ENCODE peak calls at places on chromosome X, in six cellular contexts. J is lung, U is testis, I is GM20000, T is fibroblast of pulmonary artery, A is fibroblast of mammary gland. N is an unnamed sample.

GRCh38 chrX:75151828-75152592 is 4.1 kb downstream of the ABCB7 start:
- DNase-seq in I (no peak), A (peak; percentile 12), U (no peak), J (no peak), T (peak; percentile 29), N (no peak)

GRCh38 chrX:132022115-132022862 is 813 bp upstream of the STK26 start:
- DNase-seq in U (no peak), I (no peak), A (no peak), T (no peak), J (no peak), N (no peak)

GRCh38 chrX:64570204-64570603 is 175.0 kb upstream of the MTMR8 start:
- DNase-seq in A (no peak), T (no peak), U (no peak), I (no peak), J (no peak), N (no peak)

GRCh38 chrX:21479695-21480280 is 105.6 kb downstream of the CNKSR2 start:
- DNase-seq in J (no peak), T (peak; percentile 74), U (no peak), I (peak; percentile 2), A (peak; percentile 67), N (peak; percentile 27)

GRCh38 chrX:56978172-56978571 is 17.2 kb downstream of the SPIN3 start:
- DNase-seq in T (peak; percentile 59), U (peak; percentile 14), I (peak; percentile 33), J (peak; percentile 30), A (peak; percentile 57), N (peak; percentile 39)

GRCh38 chrX:118221257-118221656 is 104.6 kb upstream of the KLHL13 start:
- DNase-seq in J (no peak), A (no peak), U (no peak), I (no peak), T (no peak), N (no peak)

GRCh38 chrX:103533428-103534216 is 14.3 kb upstream of the RAB40A start:
- DNase-seq in J (peak; percentile 65), I (peak; percentile 13), T (peak; percentile 83), U (peak; percentile 93), A (peak; percentile 76), N (peak; percentile 17)

GRCh38 chrX:7146703-7147430 is 645 bp upstream of the STS start:
- DNase-seq in I (peak; percentile 14), J (peak; percentile 51), A (peak; percentile 38), T (no peak), U (no peak), N (peak; percentile 26)

GRCh38 chrX:82589410-82589809 is 918.7 kb upstream of the POU3F4 start:
- DNase-seq in A (peak; percentile 8), U (no peak), T (no peak), I (no peak), J (no peak), N (no peak)

GRCh38 chrX:1248381-1249061 is 20.1 kb upstream of the CSF2RA start:
- DNase-seq in U (peak; percentile 46), I (peak; percentile 49), T (no peak), A (no peak), J (no peak), N (peak; percentile 54)

GRCh38 chrX:101164766-101165590 is 54.6 kb upstream of the DRP2 start:
- DNase-seq in T (peak; percentile 31), I (no peak), U (no peak), A (peak; percentile 86), J (no peak), N (no peak)

GRCh38 chrX:45755719-45756118 is 555.0 kb upstream of the DIPK2B start:
- DNase-seq in U (no peak), T (no peak), A (no peak), J (no peak), I (no peak), N (no peak)
- TF ChIP-seq CTCF in U (no peak), T (no peak), A (no peak), J (no peak), I (no peak), N (no peak)

GRCh38 chrX:5748751-5749150 is 479.9 kb downstream of the NLGN4X start:
- DNase-seq in A (no peak), I (no peak), J (no peak), U (no peak), T (no peak), N (no peak)

GRCh38 chrX:5753291-5753690 is 475.4 kb downstream of the NLGN4X start:
- DNase-seq in J (no peak), U (no peak), I (no peak), A (no peak), T (no peak), N (no peak)

DNA sequence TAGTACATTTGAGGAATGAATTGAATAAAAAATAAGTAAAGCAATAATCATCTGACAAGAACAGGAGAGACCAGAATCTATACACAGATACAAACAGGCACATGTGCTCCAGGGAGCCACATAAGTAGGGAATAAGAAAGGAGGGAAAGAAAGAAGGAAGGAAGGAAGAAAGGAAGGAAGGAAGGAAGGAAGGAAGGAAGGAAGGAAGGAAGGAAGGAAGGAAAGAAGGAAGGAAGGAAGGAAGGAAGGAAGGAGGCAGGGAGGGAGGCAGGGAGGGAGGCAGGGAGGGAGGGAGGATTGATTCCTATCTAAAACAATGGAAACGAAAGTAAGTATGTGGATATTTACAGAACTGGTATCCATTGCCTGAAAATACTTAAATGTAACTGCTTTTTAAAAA is 475.8 kb downstream of the NLGN4X start:
- DNase-seq in U (no peak), I (no peak), A (no peak), J (no peak), T (no peak), N (no peak)
- TF ChIP-seq CTCF in U (no peak), I (no peak), A (no peak), J (no peak), T (no peak), N (no peak)

DNA sequence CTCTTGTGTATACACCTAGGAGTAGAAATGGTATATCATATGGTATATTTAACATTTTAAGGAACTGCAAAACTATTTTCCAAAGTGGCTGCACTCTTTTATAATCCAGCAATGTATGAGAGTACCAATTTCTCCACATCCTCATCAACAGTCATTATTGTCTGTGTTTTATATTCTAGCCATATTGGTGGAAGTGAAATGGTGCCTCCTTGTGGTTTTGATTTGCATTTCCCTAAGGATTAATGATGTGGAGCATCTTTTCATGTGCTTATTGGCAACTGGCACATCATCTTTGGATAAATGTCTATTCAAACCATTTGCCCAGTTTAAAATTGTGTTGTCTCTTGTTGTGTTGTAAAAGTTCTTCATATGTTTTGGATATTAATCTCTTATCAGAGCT is 9.6 kb downstream of the BMP15 start:
- DNase-seq in I (no peak), T (peak; percentile 41), A (peak; percentile 24), U (no peak), J (no peak), N (no peak)
- TF ChIP-seq CTCF in I (no peak), T (peak; percentile 48), A (peak; percentile 44), U (peak; percentile 18), J (no peak), N (no peak)

GRCh38 chrX:110418220-110418856 is 59.7 kb downstream of the RTL9 start:
- DNase-seq in A (peak; percentile 81), T (peak; percentile 76), I (no peak), U (peak; percentile 45), J (peak; percentile 57), N (no peak)
- TF ChIP-seq CTCF in A (peak; percentile 62), T (peak; percentile 56), I (peak; percentile 3), U (peak; percentile 44), J (no peak), N (no peak)

GRCh38 chrX:134426285-134426684 is 33.7 kb upstream of the HPRT1 start:
- DNase-seq in J (no peak), I (no peak), A (no peak), T (no peak), U (no peak), N (no peak)

GRCh38 chrX:134418317-134419113 is 41.5 kb upstream of the HPRT1 start:
- DNase-seq in U (peak; percentile 22), T (peak; percentile 13), J (no peak), A (no peak), I (no peak), N (no peak)

GRCh38 chrX:134419784-134420183 is 40.2 kb upstream of the HPRT1 start:
- DNase-seq in I (no peak), U (no peak), J (no peak), T (no peak), A (no peak), N (no peak)

DNA sequence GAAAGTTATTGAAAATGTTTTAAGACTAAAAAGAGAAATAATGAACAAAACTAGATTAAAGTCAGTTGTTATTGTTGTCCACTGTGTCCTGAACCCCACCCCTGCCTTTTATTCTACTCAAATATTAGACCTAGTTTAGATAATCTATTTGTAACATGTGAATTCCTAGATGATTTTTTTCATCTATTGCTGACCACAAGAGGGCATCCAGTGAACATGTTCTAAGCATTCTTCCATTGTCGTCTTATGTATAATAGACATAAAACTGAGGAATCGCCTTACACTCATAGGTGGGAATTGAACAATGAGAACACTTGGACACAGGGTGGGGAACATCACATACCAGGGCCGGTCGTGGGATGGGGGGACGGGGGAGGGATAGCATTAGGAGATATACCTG is 36.4 kb upstream of the HPRT1 start:
- DNase-seq in J (no peak), A (peak; percentile 50), T (peak; percentile 49), I (no peak), U (no peak), N (no peak)
- TF ChIP-seq CTCF in J (no peak), A (peak; percentile 49), T (peak; percentile 37), I (no peak), U (peak; percentile 7), N (no peak)

GRCh38 chrX:30308263-30309138 is 689 bp downstream of the NR0B1 start:
- DNase-seq in J (no peak), U (peak; percentile 33), I (peak; percentile 11), T (peak; percentile 7), A (peak; percentile 15), N (peak; percentile 7)
- TF ChIP-seq CTCF in J (no peak), U (no peak), I (no peak), T (peak; percentile 11), A (no peak), N (no peak)

GRCh38 chrX:152912641-152913040 is 14.8 kb downstream of the ZNF185 start:
- DNase-seq in J (no peak), I (no peak), U (no peak), T (no peak), A (no peak), N (no peak)
- TF ChIP-seq CTCF in J (no peak), I (no peak), U (no peak), T (no peak), A (no peak), N (no peak)

DNA sequence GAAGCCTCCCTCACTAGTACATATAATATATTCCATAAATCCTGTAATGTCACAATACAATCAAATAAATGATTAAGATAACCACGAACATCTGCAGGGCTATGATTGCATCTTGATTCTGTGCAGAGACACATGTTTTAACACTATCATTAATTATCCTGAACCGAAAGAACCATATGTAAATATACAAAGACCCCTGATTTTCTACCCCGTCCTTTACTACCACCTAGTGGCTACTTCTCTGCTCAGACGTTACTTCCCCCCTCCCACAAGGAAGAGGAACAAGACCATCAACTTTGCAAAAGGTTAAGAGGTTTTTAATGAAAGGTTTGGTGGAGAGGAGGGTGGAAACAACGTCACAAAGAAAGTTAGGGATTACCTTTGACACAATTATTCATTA is 134.0 kb downstream of the COL4A6 start:
- DNase-seq in T (peak; percentile 50), A (peak; percentile 18), J (no peak), I (peak; percentile 1), U (no peak), N (no peak)
- TF ChIP-seq CTCF in T (peak; percentile 58), A (peak; percentile 49), J (no peak), I (no peak), U (no peak), N (peak; percentile 10)